ENCODE peak calls at places on chromosomes 2 and 18, in five cellular contexts. O, L, G, I and Y are unnamed samples. For H3K4me1, the result is how much of the 10 kb centered on the place peaks cover.

GRCh38 chr2:71951718-71952404 is 195.8 kb downstream of the CYP26B1 start:
- ATAC-seq in O (no peak), L (no peak), G (no peak), I (no peak), Y (no peak)

GRCh38 chr2:42493468-42493884 is 306 bp downstream of the KCNG3 start:
- ATAC-seq in O (no peak), L (no peak), G (no peak), I (peak), Y (peak)

GRCh38 chr18:48765053-48765452 is 185.7 kb downstream of the SMAD7 start:
- ATAC-seq in O (no peak), L (no peak), G (no peak), I (no peak), Y (no peak)

GRCh38 chr2:99512081-99512480 is 22.3 kb upstream of the REV1 start:
- ATAC-seq in O (no peak), L (peak), G (no peak), I (no peak), Y (peak)

GRCh38 chr2:2573658-2574293 is 242.7 kb upstream of the MYT1L start:
- ATAC-seq in O (no peak), L (no peak), G (no peak), I (no peak), Y (no peak)

GRCh38 chr2:62266433-62267038 is 70.6 kb downstream of the B3GNT2 start:
- ATAC-seq in O (no peak), L (no peak), G (peak), I (no peak), Y (no peak)

GRCh38 chr18:56256659-56257058 is 381.7 kb downstream of the TXNL1 start:
- ATAC-seq in O (no peak), L (no peak), G (no peak), I (no peak), Y (no peak)

GRCh38 chr2:74373985-74374384 is 6.1 kb downstream of the DCTN1 start:
- ATAC-seq in O (no peak), L (peak), G (peak), I (no peak), Y (no peak)

GRCh38 chr2:126448611-126449010 is 207.3 kb upstream of the GYPC start:
- ATAC-seq in O (no peak), L (no peak), G (peak), I (no peak), Y (no peak)

DNA sequence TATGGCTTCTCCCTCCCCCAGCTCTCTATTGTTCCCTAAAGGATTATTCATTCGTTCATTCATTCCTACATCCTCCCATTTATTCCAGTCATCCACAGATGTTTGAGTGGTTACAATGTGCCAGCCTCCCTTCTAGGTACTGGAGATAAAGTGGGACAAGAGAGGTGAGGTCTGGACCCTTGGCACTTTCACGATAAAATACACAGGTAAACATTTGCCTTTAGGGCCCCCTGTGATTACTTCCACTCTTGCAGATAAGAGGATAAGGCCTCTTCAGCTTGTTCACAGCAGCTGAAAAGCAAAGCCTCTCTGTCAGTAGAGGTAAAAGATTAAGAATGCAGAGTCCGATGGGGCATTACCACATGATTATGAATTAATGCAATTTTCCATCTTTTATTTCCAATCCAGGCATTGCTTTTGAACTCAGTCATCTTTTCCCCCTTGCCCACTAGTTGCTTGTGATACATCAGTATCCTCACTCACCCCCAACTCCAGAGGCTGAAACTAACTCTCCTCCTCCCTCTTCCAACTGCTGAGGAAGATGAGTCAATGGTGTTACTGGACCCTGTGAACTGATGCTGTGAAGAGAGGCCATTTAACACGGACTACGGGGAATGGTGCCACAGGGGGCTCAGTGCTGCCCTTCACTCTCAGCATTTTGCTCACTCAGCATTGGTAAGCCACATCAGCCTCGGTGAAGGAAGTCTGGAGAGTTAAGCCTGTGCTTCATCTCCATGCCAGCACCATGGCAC is 1.1 kb upstream of the DPP4 start:
- ATAC-seq in O (no peak), L (no peak), G (no peak), I (no peak), Y (no peak)
- H3K4me3 ChIP-seq in O (no peak), L (no peak), G (no peak), I (no peak), Y (no peak)

GRCh38 chr18:58862404-58862803 is 2.3 kb upstream of the ZNF532 start:
- ATAC-seq in O (no peak), L (no peak), G (no peak), I (no peak), Y (no peak)
- H3K4me1 ChIP-seq in O (half or more), L (half or more), G (under half), I (under half), Y (under half)

GRCh38 chr2:97993926-97994325 is 1.8 kb downstream of the TMEM131 start:
- ATAC-seq in O (no peak), L (no peak), G (no peak), I (no peak), Y (no peak)
- H3K4me3 ChIP-seq in O (no peak), L (peak), G (peak), I (no peak), Y (peak)

GRCh38 chr2:131584940-131585339 is 57.3 kb downstream of the CCDC74A start:
- ATAC-seq in O (no peak), L (no peak), G (peak), I (no peak), Y (no peak)
- H3K4me1 ChIP-seq in O (under half), L (under half), G (under half), I (under half), Y (under half)

DNA sequence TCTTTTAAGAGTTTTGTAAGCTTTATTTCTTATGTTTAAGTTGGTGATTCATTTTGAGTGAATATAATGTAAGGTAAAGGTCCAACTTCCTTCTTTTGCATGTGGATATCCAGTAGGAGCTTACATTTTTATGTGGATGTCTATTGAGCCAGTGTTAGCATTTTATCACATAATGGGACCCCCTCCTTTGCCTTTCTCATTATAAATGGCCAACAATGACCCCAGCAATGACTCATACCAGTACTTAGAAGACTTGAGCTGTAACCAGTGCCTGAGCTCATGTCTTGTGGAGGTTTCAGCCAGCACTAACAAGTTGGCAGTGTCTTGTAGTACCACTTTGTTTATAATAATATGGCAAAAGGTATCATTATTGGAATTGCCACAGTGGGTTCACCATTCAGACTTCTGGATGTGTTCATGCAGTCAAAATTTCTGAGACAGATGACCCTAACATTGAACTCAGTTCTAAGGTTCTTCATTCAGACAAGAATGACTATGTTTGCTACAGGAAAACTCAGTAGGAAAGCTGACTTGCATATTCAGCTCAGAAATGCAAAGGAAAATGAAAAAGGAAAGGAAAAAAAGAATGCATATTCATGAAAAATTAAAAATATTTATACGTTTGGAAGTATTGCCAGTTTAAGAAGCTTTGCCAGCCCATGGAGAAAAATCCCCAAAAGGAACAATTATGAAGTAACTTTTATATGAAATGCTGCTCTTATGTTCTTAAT is 41.0 kb downstream of the CDKL4 start:
- ATAC-seq in O (no peak), L (no peak), G (no peak), I (no peak), Y (no peak)
- H3K4me3 ChIP-seq in O (no peak), L (no peak), G (no peak), I (no peak), Y (no peak)

DNA sequence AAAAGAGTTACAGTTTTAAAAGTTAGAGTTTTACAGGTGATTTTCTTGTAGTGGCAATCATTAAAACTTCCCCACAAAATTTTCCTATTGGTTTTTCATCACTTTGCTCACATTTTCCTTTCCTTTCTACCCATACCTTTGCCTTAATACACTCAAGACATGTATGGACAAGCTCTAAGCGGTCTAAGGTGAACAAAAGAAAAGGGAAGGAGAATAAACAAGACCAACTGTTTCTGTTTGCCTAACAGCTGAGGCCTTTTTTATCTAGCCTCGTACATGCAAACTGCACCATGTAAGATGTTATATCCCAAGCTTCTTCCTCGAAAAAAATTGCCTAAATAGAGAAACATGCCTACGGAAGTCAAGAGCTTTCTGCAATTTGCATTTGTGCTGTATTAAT is 33.9 kb upstream of the TBC1D8 start:
- ATAC-seq in O (no peak), L (no peak), G (no peak), I (no peak), Y (no peak)
- H3K4me1 ChIP-seq in O (under half), L (under half), G (under half), I (under half), Y (under half)